ENCODE peak calls at places on chromosomes 2 and 18, in eight cellular contexts. K is NAMALWA, W is hippocampal formation, C is ELF-1, N is HCEC 1CT, U is cerebellum, E is neuronal stem cell, M is amniotic epithelial cell. Y is an unnamed sample.

GRCh38 chr2:121408641-121409040 is 122.0 kb upstream of the RNU4ATAC start:
- DNase-seq in M (peak), U (no peak), W (no peak), N (peak), K (no peak), C (no peak), E (no peak), Y (no peak)

GRCh38 chr2:71277536-71278103 is 50.7 kb upstream of the PAIP2B start:
- DNase-seq in U (peak), C (peak), N (no peak), W (peak), M (no peak), E (peak), K (peak), Y (peak)

GRCh38 chr2:58042486-58042970 is 4.1 kb upstream of the VRK2 start:
- DNase-seq in U (no peak), M (peak), N (peak), C (no peak), W (no peak), K (no peak), E (no peak), Y (no peak)

GRCh38 chr18:21831413-21831831 is 90.8 kb downstream of the MIB1 start:
- DNase-seq in M (no peak), W (peak), C (peak), U (no peak), E (no peak), K (no peak), N (no peak), Y (no peak)

GRCh38 chr2:26464390-26465265 is 13.3 kb downstream of the OTOF start:
- DNase-seq in C (no peak), W (no peak), N (no peak), K (no peak), M (no peak), E (no peak), U (no peak), Y (no peak)

GRCh38 chr2:204127238-204127637 is 190.7 kb downstream of the ICOS start:
- DNase-seq in U (no peak), E (no peak), N (no peak), W (no peak), M (peak), C (no peak), K (no peak), Y (no peak)

GRCh38 chr2:10331033-10331701 is 28.5 kb downstream of the HPCAL1 start:
- DNase-seq in W (no peak), M (peak), K (no peak), C (peak), N (no peak), E (no peak), U (peak), Y (peak)

GRCh38 chr2:172085460-172086159 is at the start of gene DLX1:
- DNase-seq in N (no peak), C (no peak), M (no peak), K (no peak), E (no peak), W (no peak), U (no peak), Y (no peak)

GRCh38 chr18:38980420-38980819 is 1414.8 kb upstream of the CELF4 start:
- DNase-seq in N (no peak), U (no peak), M (no peak), W (no peak), C (no peak), E (no peak), K (no peak), Y (no peak)

GRCh38 chr2:180991361-180991760 is 11.0 kb downstream of the UBE2E3 start:
- DNase-seq in K (no peak), C (no peak), W (no peak), U (no peak), M (no peak), N (no peak), E (no peak), Y (no peak)

GRCh38 chr2:68052717-68053422 is 9.9 kb downstream of the C1D start:
- DNase-seq in N (no peak), W (no peak), U (no peak), K (no peak), M (no peak), C (no peak), E (no peak), Y (no peak)

GRCh38 chr2:66596229-66596628 is 161.3 kb downstream of the MEIS1 start:
- DNase-seq in C (no peak), U (no peak), W (no peak), N (peak), E (no peak), M (peak), K (no peak), Y (no peak)

GRCh38 chr18:75548353-75548752 is 120.8 kb upstream of the SMIM21 start:
- DNase-seq in U (no peak), C (peak), K (peak), W (no peak), N (no peak), M (peak), E (peak), Y (no peak)

GRCh38 chr18:47422524-47422923 is 171.1 kb upstream of the SKOR2 start:
- DNase-seq in E (no peak), U (no peak), N (peak), C (peak), W (no peak), M (peak), K (no peak), Y (no peak)

GRCh38 chr2:28436525-28437051 is 43.9 kb downstream of the FOSL2 start:
- DNase-seq in M (no peak), C (no peak), W (no peak), N (no peak), K (no peak), U (no peak), E (no peak), Y (no peak)